ENCODE peak calls at places on chromosomes 4 and X, in seven cellular contexts. One of them, this sample, is unnamed.

GRCh38 chr4:182447938-182448280 is 204.7 kb downstream of the TENM3 start:
- DNase-seq in GM23338: no peak
- DNase-seq in MM.1S: no peak
- DNase-seq in A549: no peak
- DNase-seq in IMR-90: no peak
- DNase-seq in left lung: no peak
- DNase-seq in PC-3: no peak
- DNase-seq in this sample: no peak

GRCh38 chrX:21943460-21944135 is 3.1 kb downstream of the SMS start:
- DNase-seq in IMR-90: peak
- DNase-seq in MM.1S: no peak
- DNase-seq in left lung: no peak
- DNase-seq in GM23338: no peak
- DNase-seq in A549: peak
- DNase-seq in PC-3: peak
- DNase-seq in this sample: peak

GRCh38 chr4:183797445-183798248 is 107.5 kb upstream of the STOX2 start:
- DNase-seq in IMR-90: no peak
- DNase-seq in PC-3: no peak
- DNase-seq in left lung: peak
- DNase-seq in GM23338: peak
- DNase-seq in MM.1S: no peak
- DNase-seq in A549: peak
- DNase-seq in this sample: peak

GRCh38 chr4:7519638-7520373 is 85.1 kb upstream of the PSAPL1 start:
- DNase-seq in GM23338: no peak
- DNase-seq in IMR-90: no peak
- DNase-seq in PC-3: no peak
- DNase-seq in left lung: no peak
- DNase-seq in A549: no peak
- DNase-seq in MM.1S: no peak
- DNase-seq in this sample: no peak

GRCh38 chr4:183840311-183840710 is 64.8 kb upstream of the STOX2 start:
- DNase-seq in PC-3: peak
- DNase-seq in A549: peak
- DNase-seq in MM.1S: peak
- DNase-seq in left lung: peak
- DNase-seq in GM23338: peak
- DNase-seq in IMR-90: peak
- DNase-seq in this sample: peak

GRCh38 chr4:80065601-80066000 is 7.4 kb downstream of the ANTXR2 start:
- DNase-seq in GM23338: no peak
- DNase-seq in left lung: no peak
- DNase-seq in PC-3: no peak
- DNase-seq in A549: no peak
- DNase-seq in MM.1S: no peak
- DNase-seq in IMR-90: no peak
- DNase-seq in this sample: no peak

GRCh38 chrX:47579537-47579936 is 2.7 kb upstream of the TIMP1 start:
- DNase-seq in IMR-90: peak
- DNase-seq in left lung: peak
- DNase-seq in MM.1S: no peak
- DNase-seq in A549: peak
- DNase-seq in GM23338: no peak
- DNase-seq in PC-3: peak
- DNase-seq in this sample: peak

GRCh38 chr4:48141048-48141447 is 7.0 kb upstream of the TXK start:
- DNase-seq in IMR-90: peak
- DNase-seq in PC-3: peak
- DNase-seq in GM23338: peak
- DNase-seq in left lung: no peak
- DNase-seq in MM.1S: peak
- DNase-seq in A549: peak
- DNase-seq in this sample: peak

GRCh38 chr4:147360301-147360700 is 120.6 kb upstream of the EDNRA start:
- DNase-seq in PC-3: peak
- DNase-seq in IMR-90: peak
- DNase-seq in left lung: no peak
- DNase-seq in MM.1S: no peak
- DNase-seq in A549: no peak
- DNase-seq in GM23338: no peak
- DNase-seq in this sample: peak

GRCh38 chr4:15945516-15945915 is 7.0 kb upstream of the FGFBP1 start:
- DNase-seq in IMR-90: no peak
- DNase-seq in MM.1S: no peak
- DNase-seq in left lung: no peak
- DNase-seq in A549: no peak
- DNase-seq in GM23338: no peak
- DNase-seq in PC-3: no peak
- DNase-seq in this sample: no peak

GRCh38 chr4:188934320-188934975 is 795.2 kb downstream of the TRIML1 start:
- DNase-seq in left lung: no peak
- DNase-seq in A549: no peak
- DNase-seq in GM23338: no peak
- DNase-seq in IMR-90: peak
- DNase-seq in MM.1S: no peak
- DNase-seq in PC-3: peak
- DNase-seq in this sample: peak

GRCh38 chrX:151697537-151697936 is 2.3 kb downstream of the PRRG3 start:
- DNase-seq in GM23338: no peak
- DNase-seq in A549: no peak
- DNase-seq in left lung: no peak
- DNase-seq in PC-3: no peak
- DNase-seq in MM.1S: no peak
- DNase-seq in IMR-90: no peak
- DNase-seq in this sample: peak

GRCh38 chr4:116618638-116619037 is 466.7 kb downstream of the TRAM1L1 start:
- DNase-seq in PC-3: no peak
- DNase-seq in left lung: no peak
- DNase-seq in GM23338: no peak
- DNase-seq in IMR-90: no peak
- DNase-seq in MM.1S: no peak
- DNase-seq in A549: no peak
- DNase-seq in this sample: no peak

GRCh38 chrX:15151267-15152196 is 118.4 kb downstream of the ASB9 start:
- DNase-seq in MM.1S: no peak
- DNase-seq in IMR-90: no peak
- DNase-seq in A549: no peak
- DNase-seq in left lung: no peak
- DNase-seq in PC-3: peak
- DNase-seq in GM23338: no peak
- DNase-seq in this sample: no peak

GRCh38 chrX:151153086-151153485 is 23.3 kb upstream of the GPR50 start:
- DNase-seq in left lung: no peak
- DNase-seq in IMR-90: peak
- DNase-seq in PC-3: peak
- DNase-seq in MM.1S: no peak
- DNase-seq in A549: no peak
- DNase-seq in GM23338: peak
- DNase-seq in this sample: peak

GRCh38 chr4:179678093-179678804 is 2236.0 kb upstream of the AGA start:
- DNase-seq in A549: no peak
- DNase-seq in PC-3: no peak
- DNase-seq in IMR-90: peak
- DNase-seq in MM.1S: no peak
- DNase-seq in left lung: no peak
- DNase-seq in GM23338: no peak
- DNase-seq in this sample: no peak

GRCh38 chr4:100113732-100114131 is 76.5 kb downstream of the DDIT4L start:
- DNase-seq in PC-3: no peak
- DNase-seq in GM23338: no peak
- DNase-seq in IMR-90: no peak
- DNase-seq in MM.1S: no peak
- DNase-seq in left lung: no peak
- DNase-seq in A549: no peak
- DNase-seq in this sample: no peak

GRCh38 chr4:119284876-119285611 is 36.9 kb downstream of the FABP2 start:
- DNase-seq in A549: no peak
- DNase-seq in PC-3: peak
- DNase-seq in left lung: no peak
- DNase-seq in MM.1S: peak
- DNase-seq in GM23338: no peak
- DNase-seq in IMR-90: peak
- DNase-seq in this sample: peak

GRCh38 chr4:110059556-110060191 is 138.7 kb downstream of the ELOVL6 start:
- DNase-seq in MM.1S: peak
- DNase-seq in A549: no peak
- DNase-seq in IMR-90: peak
- DNase-seq in left lung: no peak
- DNase-seq in GM23338: no peak
- DNase-seq in PC-3: peak
- DNase-seq in this sample: peak

GRCh38 chr4:137529432-137529831 is 2.9 kb downstream of the PCDH18 start:
- DNase-seq in MM.1S: no peak
- DNase-seq in A549: no peak
- DNase-seq in GM23338: no peak
- DNase-seq in left lung: no peak
- DNase-seq in IMR-90: no peak
- DNase-seq in PC-3: no peak
- DNase-seq in this sample: no peak

GRCh38 chr4:177005801-177006230 is 213.1 kb upstream of the VEGFC start:
- DNase-seq in IMR-90: peak
- DNase-seq in PC-3: peak
- DNase-seq in GM23338: no peak
- DNase-seq in MM.1S: no peak
- DNase-seq in A549: no peak
- DNase-seq in left lung: no peak
- DNase-seq in this sample: peak

GRCh38 chr4:1072830-1073446 is 40.4 kb downstream of the RNF212 start:
- DNase-seq in A549: peak
- DNase-seq in left lung: no peak
- DNase-seq in MM.1S: peak
- DNase-seq in PC-3: peak
- DNase-seq in IMR-90: peak
- DNase-seq in GM23338: peak
- DNase-seq in this sample: peak

GRCh38 chr4:100169796-100170485 is 20.3 kb downstream of the DDIT4L start:
- DNase-seq in MM.1S: no peak
- DNase-seq in A549: no peak
- DNase-seq in left lung: no peak
- DNase-seq in IMR-90: peak
- DNase-seq in PC-3: no peak
- DNase-seq in GM23338: no peak
- DNase-seq in this sample: no peak

DNA sequence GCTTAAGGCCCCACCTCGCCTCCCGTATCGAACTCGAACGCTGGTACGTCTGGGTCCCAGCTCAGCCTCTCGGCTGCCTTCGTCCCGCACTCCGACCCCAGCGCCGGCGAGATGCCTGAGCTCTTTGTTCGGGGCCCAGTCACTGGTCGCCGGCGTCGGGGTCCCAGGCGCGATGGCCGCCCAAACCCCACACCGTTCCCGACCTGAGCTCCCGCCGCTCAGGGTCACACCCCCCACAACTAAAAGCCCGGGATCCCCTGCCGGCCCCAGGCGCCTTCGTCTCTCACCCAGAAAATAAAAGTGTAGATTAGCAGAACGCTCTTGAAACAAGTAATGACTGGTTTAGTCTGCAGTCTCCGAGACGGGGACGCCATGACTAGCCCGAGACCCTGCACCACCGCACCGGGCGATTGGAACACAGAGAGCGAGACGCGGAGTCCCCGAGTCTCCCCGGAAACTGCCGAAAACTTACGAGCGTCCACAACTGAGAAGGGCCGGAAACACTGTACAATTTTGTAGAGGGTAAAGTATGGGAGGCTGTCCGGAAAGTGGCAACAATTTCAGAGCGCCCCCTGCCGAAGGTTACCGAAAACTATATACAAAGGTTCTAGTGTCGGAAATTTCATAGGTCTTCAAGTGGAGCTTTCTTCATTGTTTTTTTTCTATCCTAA is at the start of gene TSPAN6:
- DNase-seq in IMR-90: peak
- DNase-seq in left lung: peak
- DNase-seq in MM.1S: peak
- DNase-seq in GM23338: peak
- DNase-seq in A549: peak
- DNase-seq in PC-3: peak
- DNase-seq in this sample: peak
- TF ChIP-seq CTCF in IMR-90: peak
- TF ChIP-seq CTCF in left lung: peak
- TF ChIP-seq CTCF in MM.1S: peak
- TF ChIP-seq CTCF in GM23338: peak
- TF ChIP-seq CTCF in A549: peak
- TF ChIP-seq CTCF in PC-3: peak
- TF ChIP-seq CTCF in this sample: peak

GRCh38 chrX:103686199-103687072 is at the start of gene MORF4L2:
- DNase-seq in MM.1S: peak
- DNase-seq in PC-3: peak
- DNase-seq in left lung: peak
- DNase-seq in A549: peak
- DNase-seq in IMR-90: peak
- DNase-seq in GM23338: peak
- DNase-seq in this sample: peak
- H3K4me3 ChIP-seq in MM.1S: peak
- H3K4me3 ChIP-seq in PC-3: peak
- H3K4me3 ChIP-seq in left lung: peak
- H3K4me3 ChIP-seq in A549: peak
- H3K4me3 ChIP-seq in IMR-90: peak
- H3K4me3 ChIP-seq in GM23338: peak
- H3K4me3 ChIP-seq in this sample: peak

DNA sequence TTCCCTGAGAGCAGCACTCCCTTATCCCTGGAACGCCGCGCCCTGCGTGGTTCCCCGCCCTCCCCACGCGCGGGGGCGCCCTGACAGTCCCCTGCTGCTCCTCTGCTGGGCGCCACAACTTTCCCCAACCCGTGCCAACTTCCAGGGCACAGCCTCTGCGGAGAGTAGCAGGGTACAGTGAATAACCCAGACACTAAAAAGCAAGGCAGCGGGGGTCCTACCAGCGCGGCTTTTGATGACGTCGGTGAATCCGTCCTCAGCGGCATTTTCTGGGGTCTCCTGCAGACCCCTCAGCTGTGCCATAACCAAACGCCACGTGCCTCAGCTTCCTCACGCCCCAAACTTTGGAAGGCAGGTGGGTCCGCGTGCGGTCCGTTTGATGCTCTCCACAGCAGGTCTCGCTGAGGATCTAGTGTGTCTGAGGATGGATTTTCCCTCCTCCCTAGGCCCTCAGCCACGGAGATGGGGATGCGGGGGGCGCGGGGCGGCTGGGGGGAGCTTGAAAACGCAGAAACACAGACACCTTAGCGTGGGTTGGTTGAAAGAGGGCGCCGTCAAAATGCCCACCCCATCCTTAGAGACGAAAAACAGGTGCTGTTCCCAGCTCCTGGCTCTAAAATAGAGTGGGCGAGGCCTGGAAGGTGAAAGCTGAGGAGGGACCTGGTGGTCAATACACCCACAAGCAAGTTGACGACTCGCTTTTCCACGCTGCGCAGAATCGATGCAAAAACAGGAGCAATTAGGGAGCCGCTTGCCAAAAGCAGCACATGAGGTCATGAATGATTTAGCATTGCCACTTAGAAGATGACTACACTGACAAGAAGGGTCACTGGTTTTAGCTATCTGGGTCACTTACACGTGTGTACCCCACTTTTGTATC is 405.6 kb downstream of the FAM47A start:
- DNase-seq in IMR-90: no peak
- DNase-seq in GM23338: peak
- DNase-seq in A549: no peak
- DNase-seq in MM.1S: no peak
- DNase-seq in PC-3: no peak
- DNase-seq in left lung: peak
- DNase-seq in this sample: no peak
- TF ChIP-seq CTCF in IMR-90: no peak
- TF ChIP-seq CTCF in GM23338: no peak
- TF ChIP-seq CTCF in A549: no peak
- TF ChIP-seq CTCF in MM.1S: no peak
- TF ChIP-seq CTCF in PC-3: no peak
- TF ChIP-seq CTCF in left lung: no peak
- TF ChIP-seq CTCF in this sample: no peak

GRCh38 chr4:77076889-77077635 is 1.3 kb upstream of the CCNI start:
- DNase-seq in left lung: no peak
- DNase-seq in MM.1S: no peak
- DNase-seq in GM23338: no peak
- DNase-seq in IMR-90: no peak
- DNase-seq in A549: no peak
- DNase-seq in PC-3: no peak
- DNase-seq in this sample: no peak
- H3K4me3 ChIP-seq in left lung: peak
- H3K4me3 ChIP-seq in MM.1S: peak
- H3K4me3 ChIP-seq in GM23338: peak
- H3K4me3 ChIP-seq in IMR-90: no peak
- H3K4me3 ChIP-seq in A549: peak
- H3K4me3 ChIP-seq in PC-3: peak
- H3K4me3 ChIP-seq in this sample: peak

This sample was measured in AG10803.